ENCODE peak calls at places on chromosomes 7 and 10, in eight cellular contexts. N is iris pigment epithelial cell; S is kidney glomerular epithelial cell; K is stimulated activated CD4-positive, alpha-beta T cell treated with anti-CD3 and anti-CD28 coated beads, Interleukin-12 subunit alpha, Interleukin-12 subunit beta, amount 100 ng/mL, for 48 hours; J is HTR-8/SVneo; U is astrocyte of the spinal cord; M is iPS-NIHi11; L is posterior cingulate gyrus. A is an unnamed sample.

GRCh38 chr10:73860050-73860491 is 14.3 kb downstream of the CAMK2G start:
- DNase-seq in M (no peak), N (no peak), U (no peak), S (no peak), K (no peak), L (peak), J (no peak), A (peak)

GRCh38 chr7:13774976-13775375 is 214.5 kb downstream of the ETV1 start:
- DNase-seq in L (no peak), U (no peak), K (no peak), S (no peak), N (no peak), J (no peak), M (no peak), A (no peak)

GRCh38 chr7:24609059-24609458 is 35.8 kb downstream of the PALS2 start:
- DNase-seq in J (no peak), S (no peak), M (peak), K (no peak), U (no peak), N (peak), L (peak), A (peak)

GRCh38 chr7:157407512-157408257 is 70.9 kb downstream of the DNAJB6 start:
- DNase-seq in S (no peak), M (no peak), L (peak), N (no peak), U (no peak), K (no peak), J (no peak), A (no peak)

GRCh38 chr10:133034762-133035161 is 53.0 kb upstream of the ADGRA1 start:
- DNase-seq in L (no peak), U (no peak), S (no peak), M (no peak), N (no peak), J (no peak), K (no peak), A (no peak)

GRCh38 chr7:123241809-123242208 is 42.0 kb upstream of the SLC13A1 start:
- DNase-seq in K (no peak), N (no peak), L (no peak), J (no peak), U (no peak), M (no peak), S (no peak), A (no peak)

GRCh38 chr10:99834410-99834809 is 52.0 kb downstream of the ABCC2 start:
- DNase-seq in S (peak), K (no peak), M (no peak), J (peak), N (peak), L (no peak), U (peak), A (no peak)

GRCh38 chr7:151306860-151307259 is 34.8 kb upstream of the NUB1 start:
- DNase-seq in K (no peak), S (no peak), U (no peak), M (no peak), N (no peak), L (no peak), J (no peak), A (no peak)

GRCh38 chr7:157516911-157517781 is 180.3 kb downstream of the DNAJB6 start:
- DNase-seq in J (no peak), N (no peak), M (no peak), U (no peak), S (no peak), L (peak), K (no peak), A (no peak)

GRCh38 chr7:98831641-98832221 is 38.1 kb downstream of the TMEM130 start:
- DNase-seq in M (no peak), U (peak), S (no peak), J (no peak), K (peak), N (peak), L (no peak), A (no peak)

GRCh38 chr10:43196131-43196980 is 58.1 kb downstream of the CSGALNACT2 start:
- DNase-seq in J (no peak), S (no peak), U (no peak), N (no peak), M (no peak), K (no peak), L (peak), A (no peak)

GRCh38 chr10:5514226-5514881 is 10.4 kb upstream of the CALML3 start:
- DNase-seq in N (no peak), U (no peak), L (peak), J (no peak), M (no peak), K (no peak), S (no peak), A (no peak)

GRCh38 chr7:64887756-64888508 is 15.1 kb upstream of the ZNF273 start:
- DNase-seq in J (no peak), U (no peak), K (no peak), M (peak), N (no peak), S (no peak), L (peak), A (peak)

GRCh38 chr7:28800150-28800549 is 158.0 kb downstream of the TRIL start:
- DNase-seq in J (no peak), S (no peak), U (no peak), N (no peak), L (no peak), K (no peak), M (no peak), A (peak)

GRCh38 chr7:16135628-16136027 is 285.7 kb downstream of the CRPPA start:
- DNase-seq in S (no peak), K (no peak), L (no peak), M (no peak), J (no peak), N (no peak), U (peak), A (no peak)

GRCh38 chr7:44195901-44196300 is 4.9 kb upstream of the YKT6 start:
- DNase-seq in K (no peak), L (peak), J (no peak), S (peak), M (no peak), N (no peak), U (no peak), A (peak)

GRCh38 chr7:130917669-130918128 is 183.7 kb upstream of the KLF14 start:
- DNase-seq in L (no peak), S (peak), N (peak), M (no peak), U (peak), J (no peak), K (no peak), A (no peak)

GRCh38 chr10:133236411-133237240 is 1.0 kb upstream of the VENTX start:
- DNase-seq in K (no peak), N (no peak), M (no peak), S (no peak), U (no peak), J (no peak), L (no peak), A (no peak)

GRCh38 chr7:23299770-23300300 is 696 bp downstream of the MALSU1 start:
- DNase-seq in U (no peak), J (no peak), N (peak), M (no peak), S (no peak), K (no peak), L (no peak), A (no peak)

GRCh38 chr7:3937146-3937545 is 636.1 kb downstream of the SDK1 start:
- DNase-seq in J (no peak), L (no peak), U (no peak), N (no peak), S (no peak), K (no peak), M (no peak), A (no peak)

GRCh38 chr7:67553378-67553777 is 556.7 kb downstream of the TYW1 start:
- DNase-seq in S (no peak), K (no peak), L (no peak), J (no peak), U (no peak), N (no peak), M (no peak), A (no peak)

GRCh38 chr10:71314028-71314693 is 4.9 kb upstream of the SLC29A3 start:
- DNase-seq in N (peak), S (peak), K (no peak), M (peak), J (peak), U (peak), L (peak), A (peak)

GRCh38 chr7:98307971-98308466 is 26.5 kb downstream of the BRI3 start:
- DNase-seq in M (no peak), S (no peak), U (no peak), K (no peak), J (no peak), N (no peak), L (peak), A (no peak)

GRCh38 chr10:46223064-46223480 is 63.7 kb upstream of the ANTXRL start:
- DNase-seq in N (no peak), M (no peak), J (no peak), S (no peak), K (no peak), L (peak), U (no peak), A (no peak)

GRCh38 chr7:134289423-134289822 is 27.3 kb downstream of the SLC35B4 start:
- DNase-seq in N (no peak), L (no peak), U (no peak), S (no peak), M (no peak), K (no peak), J (no peak), A (no peak)

GRCh38 chr10:44382981-44383748 is 1.7 kb downstream of the CXCL12 start:
- DNase-seq in K (no peak), S (no peak), N (no peak), M (no peak), L (peak), U (no peak), J (no peak), A (no peak)

GRCh38 chr10:121069061-121069850 is 218.1 kb downstream of the WDR11 start:
- DNase-seq in N (peak), J (no peak), M (no peak), L (no peak), U (peak), S (no peak), K (no peak), A (peak)

GRCh38 chr7:19161671-19162070 is 16.4 kb upstream of the FERD3L start:
- DNase-seq in J (no peak), K (no peak), M (no peak), S (no peak), N (peak), L (no peak), U (no peak), A (no peak)

GRCh38 chr7:148697950-148698396 is 730 bp upstream of the CUL1 start:
- DNase-seq in K (peak), M (no peak), J (peak), S (no peak), N (no peak), U (peak), L (no peak), A (peak)

GRCh38 chr7:35356495-35356894 is 102.6 kb upstream of the TBX20 start:
- DNase-seq in U (no peak), J (no peak), N (no peak), L (no peak), K (no peak), S (no peak), M (no peak), A (peak)

GRCh38 chr10:34360984-34361383 is 454.1 kb downstream of the PARD3 start:
- DNase-seq in M (no peak), K (no peak), U (no peak), L (no peak), S (no peak), J (no peak), N (no peak), A (no peak)

A was measured in Ammon's horn.